ENCODE peak calls at places on chromosomes 3 and 15, in six cellular contexts. P, Y, A, L, S and V are unnamed samples.

GRCh38 chr3:122355612-122356011 is 27.4 kb downstream of the MIX23 start:
- DNase-seq in P (peak), Y (no peak), A (no peak), L (no peak), S (no peak), V (no peak)

GRCh38 chr3:26068890-26069289 is 279.0 kb downstream of the OXSM start:
- DNase-seq in P (no peak), Y (no peak), A (no peak), L (no peak), S (no peak), V (no peak)

GRCh38 chr3:179450321-179450720 is 949 bp downstream of the GNB4 start:
- DNase-seq in P (no peak), Y (no peak), A (no peak), L (no peak), S (no peak), V (no peak)

GRCh38 chr15:59828871-59829270 is 139.8 kb upstream of the BNIP2 start:
- DNase-seq in P (no peak), Y (no peak), A (no peak), L (no peak), S (no peak), V (no peak)

GRCh38 chr3:34381243-34381642 is 582.8 kb downstream of the PDCD6IP start:
- DNase-seq in P (no peak), Y (no peak), A (no peak), L (no peak), S (no peak), V (no peak)

GRCh38 chr15:27842526-27842925 is 256.6 kb downstream of the OCA2 start:
- DNase-seq in P (no peak), Y (no peak), A (no peak), L (no peak), S (no peak), V (no peak)

GRCh38 chr3:66133050-66133757 is 87.6 kb upstream of the SLC25A26 start:
- DNase-seq in P (no peak), Y (peak), A (no peak), L (no peak), S (no peak), V (no peak)

GRCh38 chr3:127671523-127672428 is 976 bp upstream of the ABTB1 start:
- DNase-seq in P (peak), Y (no peak), A (no peak), L (no peak), S (peak), V (no peak)

GRCh38 chr3:183988216-183988790 is 29.4 kb downstream of the ABCC5 start:
- DNase-seq in P (peak), Y (peak), A (no peak), L (no peak), S (no peak), V (no peak)

GRCh38 chr3:12932347-12932746 is 91.0 kb upstream of the RPL32 start:
- DNase-seq in P (no peak), Y (no peak), A (no peak), L (no peak), S (no peak), V (no peak)

GRCh38 chr3:124429129-124429815 is 301.0 kb upstream of the UMPS start:
- DNase-seq in P (no peak), Y (no peak), A (no peak), L (peak), S (no peak), V (no peak)

GRCh38 chr3:111252795-111253194 is 181.2 kb downstream of the NECTIN3 start:
- DNase-seq in P (no peak), Y (no peak), A (no peak), L (no peak), S (no peak), V (no peak)

GRCh38 chr3:100149130-100149529 is 34.8 kb upstream of the FILIP1L start:
- DNase-seq in P (no peak), Y (no peak), A (no peak), L (no peak), S (no peak), V (no peak)

GRCh38 chr3:128556949-128557348 is 63.9 kb upstream of the GATA2 start:
- DNase-seq in P (no peak), Y (no peak), A (no peak), L (no peak), S (no peak), V (no peak)

GRCh38 chr3:150761831-150762661 is 923 bp downstream of the SIAH2 start:
- DNase-seq in P (peak), Y (peak), A (no peak), L (no peak), S (peak), V (no peak)

GRCh38 chr15:101201411-101202174 is 50.3 kb downstream of the CHSY1 start:
- DNase-seq in P (peak), Y (no peak), A (no peak), L (peak), S (peak), V (peak)

GRCh38 chr3:127254730-127255129 is 33.1 kb downstream of the PRR20G start:
- DNase-seq in P (peak), Y (peak), A (no peak), L (peak), S (no peak), V (peak)

GRCh38 chr3:134458451-134458850 is 27.3 kb downstream of the ANAPC13 start:
- DNase-seq in P (no peak), Y (no peak), A (no peak), L (no peak), S (no peak), V (no peak)

GRCh38 chr15:85756411-85757072 is 38.2 kb downstream of the KLHL25 start:
- DNase-seq in P (no peak), Y (no peak), A (no peak), L (no peak), S (no peak), V (no peak)

GRCh38 chr15:83613716-83614115 is 40.2 kb upstream of the ADAMTSL3 start:
- DNase-seq in P (no peak), Y (no peak), A (no peak), L (no peak), S (no peak), V (no peak)

GRCh38 chr3:181568693-181569092 is 143.0 kb upstream of the SOX2 start:
- DNase-seq in P (no peak), Y (no peak), A (no peak), L (no peak), S (no peak), V (no peak)

GRCh38 chr3:128051459-128051836 is 789 bp upstream of the SEC61A1 start:
- DNase-seq in P (no peak), Y (no peak), A (no peak), L (no peak), S (no peak), V (no peak)

GRCh38 chr15:98657721-98658120 is 9.4 kb downstream of the IGF1R start:
- DNase-seq in P (no peak), Y (no peak), A (no peak), L (no peak), S (peak), V (no peak)

GRCh38 chr3:139309880-139310279 is 33.9 kb upstream of the MRPS22 start:
- DNase-seq in P (peak), Y (peak), A (no peak), L (no peak), S (no peak), V (no peak)

GRCh38 chr3:105483476-105483875 is 116.8 kb downstream of the ALCAM start:
- DNase-seq in P (no peak), Y (no peak), A (no peak), L (no peak), S (no peak), V (no peak)

GRCh38 chr3:159897331-159898075 is 91.1 kb upstream of the IL12A start:
- DNase-seq in P (no peak), Y (no peak), A (no peak), L (no peak), S (no peak), V (no peak)

GRCh38 chr15:85622432-85622831 is 172.3 kb downstream of the KLHL25 start:
- DNase-seq in P (no peak), Y (no peak), A (no peak), L (no peak), S (no peak), V (no peak)

GRCh38 chr3:25096536-25096935 is 331.5 kb upstream of the RARB start:
- DNase-seq in P (no peak), Y (no peak), A (no peak), L (no peak), S (no peak), V (no peak)

GRCh38 chr3:74590620-74591262 is 23.7 kb downstream of the CNTN3 start:
- DNase-seq in P (no peak), Y (no peak), A (no peak), L (no peak), S (no peak), V (no peak)

GRCh38 chr3:105829229-105829628 is 39.6 kb downstream of the CBLB start:
- DNase-seq in P (no peak), Y (no peak), A (no peak), L (no peak), S (no peak), V (no peak)

GRCh38 chr3:40658305-40658704 is 133.5 kb downstream of the ZNF621 start:
- DNase-seq in P (no peak), Y (no peak), A (no peak), L (no peak), S (no peak), V (no peak)

DNA sequence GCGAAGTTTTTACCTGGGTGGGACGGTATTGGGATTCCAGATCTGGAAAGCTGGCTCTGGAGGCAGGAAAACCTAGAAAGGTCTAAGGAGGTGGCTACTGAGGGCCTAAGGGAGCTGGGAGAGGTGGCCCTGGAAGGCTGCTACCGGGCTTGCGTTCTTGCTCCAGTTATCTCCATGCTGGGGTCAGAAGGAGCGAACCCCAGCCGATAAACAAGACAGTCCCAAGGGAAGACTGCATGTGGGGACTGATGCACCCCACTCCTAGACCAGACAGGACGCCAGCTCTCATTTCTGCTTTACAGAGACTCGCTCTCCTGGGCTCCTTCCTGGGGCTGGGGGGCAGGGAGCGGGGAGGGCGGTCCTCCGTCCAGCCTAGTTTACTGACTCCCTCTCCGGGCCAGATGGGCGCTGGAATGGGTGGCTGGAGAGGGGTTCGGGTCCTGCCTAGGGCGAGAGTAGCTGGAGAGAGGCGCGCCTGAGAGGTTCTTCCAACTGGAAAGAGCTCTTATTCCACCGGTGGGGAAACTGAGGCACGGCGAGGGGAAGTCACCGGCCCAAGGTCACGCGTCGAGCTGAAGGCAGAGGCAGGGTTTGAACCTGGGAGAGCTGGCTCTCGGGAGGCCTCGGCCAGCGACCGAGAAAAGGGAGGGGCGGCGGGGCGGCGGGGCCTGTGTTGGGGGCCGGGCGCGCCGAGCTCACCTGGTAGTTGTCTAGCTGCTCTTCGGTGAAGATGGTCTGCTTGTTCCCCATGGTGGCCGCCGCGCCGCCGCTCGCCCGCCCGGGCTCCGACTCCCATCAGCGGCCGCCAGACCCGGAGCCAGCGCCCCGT is 565 bp downstream of the CIB2 start:
- DNase-seq in P (peak), Y (no peak), A (no peak), L (no peak), S (peak), V (no peak)
- TF ChIP-seq ZNF274 in P (no peak), Y (no peak), A (no peak), L (no peak), S (no peak), V (no peak)

DNA sequence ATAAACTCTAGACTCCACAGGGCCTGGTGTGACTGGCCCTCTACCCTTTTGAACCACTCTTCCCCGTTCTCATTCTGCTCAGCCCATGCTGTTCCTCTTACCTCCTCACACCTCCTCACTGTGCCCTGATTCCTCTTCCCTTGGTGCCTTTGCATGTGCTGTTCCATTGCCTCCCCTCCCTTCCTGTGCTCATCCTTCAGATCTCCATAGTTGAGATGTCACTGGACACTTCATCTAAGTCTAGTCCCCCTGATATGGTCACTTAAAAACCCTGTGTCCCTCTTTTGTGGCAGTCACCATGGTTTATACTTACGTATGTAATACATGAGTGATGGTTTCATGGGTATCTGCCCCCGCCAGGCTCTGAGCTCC is 69.8 kb downstream of the LSM3 start:
- DNase-seq in P (no peak), Y (no peak), A (no peak), L (no peak), S (no peak), V (no peak)
- TF ChIP-seq ZNF274 in P (no peak), Y (no peak), A (no peak), L (no peak), S (no peak), V (no peak)

GRCh38 chr15:48637639-48638038 is 7.9 kb downstream of the FBN1 start:
- DNase-seq in P (no peak), Y (no peak), A (no peak), L (no peak), S (no peak), V (no peak)

GRCh38 chr15:48632651-48633050 is 12.9 kb downstream of the FBN1 start:
- DNase-seq in P (no peak), Y (no peak), A (no peak), L (no peak), S (no peak), V (no peak)

GRCh38 chr15:48634096-48634495 is 11.4 kb downstream of the FBN1 start:
- DNase-seq in P (no peak), Y (no peak), A (no peak), L (no peak), S (no peak), V (no peak)

GRCh38 chr15:48636511-48636910 is 9.0 kb downstream of the FBN1 start:
- DNase-seq in P (no peak), Y (no peak), A (no peak), L (no peak), S (no peak), V (no peak)

DNA sequence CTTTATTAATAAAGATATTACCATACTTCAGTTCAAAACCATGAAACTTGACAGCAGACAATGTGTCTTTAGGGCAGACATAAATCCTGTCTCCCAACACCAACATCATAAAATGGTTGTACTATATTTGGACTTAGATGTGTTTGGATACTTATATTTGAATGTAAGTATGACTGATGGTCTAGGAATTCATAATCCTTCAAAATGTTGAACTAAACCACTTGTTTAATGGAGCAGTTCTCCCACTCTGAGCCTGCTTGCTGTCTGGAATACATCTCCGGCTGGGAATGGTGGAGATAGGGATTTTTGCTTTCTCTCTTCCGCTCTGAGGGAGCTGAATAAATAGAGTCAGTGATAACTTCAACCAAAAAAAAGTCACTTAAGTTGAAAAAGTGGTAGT is 10.6 kb downstream of the FBN1 start:
- DNase-seq in P (no peak), Y (no peak), A (no peak), L (no peak), S (no peak), V (no peak)
- TF ChIP-seq ZNF274 in P (no peak), Y (no peak), A (no peak), L (no peak), S (no peak), V (no peak)

GRCh38 chr15:96160800-96161199 is 169.7 kb upstream of the NR2F2 start:
- DNase-seq in P (no peak), Y (no peak), A (no peak), L (no peak), S (no peak), V (no peak)
- TF ChIP-seq ZNF274 in P (no peak), Y (no peak), A (no peak), L (no peak), S (no peak), V (no peak)

DNA sequence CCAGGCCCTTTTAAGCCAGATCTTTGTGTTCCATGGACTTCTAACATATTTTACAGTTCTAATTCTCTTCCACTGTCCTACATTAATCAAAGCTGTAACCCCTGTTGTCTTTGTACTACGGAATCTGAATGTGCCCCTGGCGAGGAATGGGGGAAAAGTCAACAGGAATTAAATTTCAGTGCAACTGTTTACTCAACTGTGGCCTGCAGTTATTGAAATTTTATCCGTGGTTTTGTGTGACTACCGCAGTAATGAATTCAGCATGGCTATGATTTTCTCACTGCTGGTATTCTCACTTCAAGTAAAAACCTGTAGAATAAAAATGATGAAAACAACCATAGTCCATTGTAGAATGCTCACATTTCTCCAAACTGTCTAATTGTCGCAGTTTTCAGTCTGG is 388.0 kb downstream of the FOXP1 start:
- DNase-seq in P (no peak), Y (peak), A (no peak), L (no peak), S (no peak), V (no peak)
- TF ChIP-seq ZNF274 in P (no peak), Y (no peak), A (no peak), L (no peak), S (no peak), V (no peak)

DNA sequence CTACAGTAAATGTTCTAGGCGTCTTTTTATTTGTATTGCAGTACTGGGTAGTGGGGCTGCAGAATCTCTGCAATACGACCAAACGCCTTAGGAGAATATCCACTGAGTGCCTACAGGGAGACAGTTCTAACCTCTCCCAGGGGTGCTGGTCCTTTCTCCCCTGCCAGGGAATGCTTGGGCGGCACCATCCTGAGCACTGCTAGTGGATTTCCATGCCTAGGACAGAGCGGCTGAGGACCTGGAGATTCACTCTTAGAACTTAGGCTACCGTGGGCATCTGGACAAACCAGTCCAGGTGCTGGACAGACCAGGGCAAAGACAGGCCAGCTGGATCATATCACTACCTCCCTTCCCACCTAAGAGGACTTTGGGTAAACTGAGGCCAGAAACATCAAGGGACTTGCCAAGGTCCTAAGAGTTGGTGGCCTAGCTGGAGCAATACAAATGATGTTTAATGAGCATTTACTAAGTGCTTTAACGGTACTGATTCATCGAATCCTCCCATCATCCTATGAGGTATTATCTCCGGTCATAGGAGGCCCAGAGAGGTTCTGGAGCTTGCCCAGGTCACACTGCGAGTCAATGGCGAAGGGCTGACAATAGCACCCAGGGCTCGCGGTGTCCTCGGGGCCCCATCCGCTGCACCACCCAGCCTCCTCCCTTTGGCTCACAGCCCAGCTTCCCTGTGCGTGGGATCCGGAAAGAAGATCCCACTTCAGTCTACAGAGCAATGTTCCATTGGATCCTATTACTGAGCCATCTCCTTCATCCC is 822 bp downstream of the TMEM44 start:
- DNase-seq in P (no peak), Y (no peak), A (no peak), L (no peak), S (no peak), V (no peak)
- TF ChIP-seq ZNF274 in P (no peak), Y (no peak), A (no peak), L (no peak), S (no peak), V (no peak)